ENCODE peak calls at places on chromosomes 16 and 17, in five cellular contexts. T is HT1080, B is stomach, N is fibroblast of pulmonary artery, H is globus pallidus. K is an unnamed sample.

GRCh38 chr17:14813649-14814048 is 451.5 kb downstream of the PMP22 start:
- DNase-seq in N (peak), T (no peak), H (peak), B (no peak), K (no peak)

GRCh38 chr16:63192969-63193368 is 1156.7 kb upstream of the CDH8 start:
- DNase-seq in H (no peak), B (no peak), T (no peak), N (no peak), K (no peak)

GRCh38 chr16:57284206-57284951 is at the start of gene PLLP:
- DNase-seq in N (no peak), B (peak), T (no peak), H (peak), K (no peak)

GRCh38 chr17:68570531-68570930 is 30.6 kb downstream of the FAM20A start:
- DNase-seq in B (no peak), H (no peak), T (no peak), N (no peak), K (no peak)

GRCh38 chr17:49460401-49460800 is 34.7 kb upstream of the NGFR start:
- DNase-seq in H (no peak), B (no peak), N (no peak), T (no peak), K (no peak)

GRCh38 chr17:45429338-45430005 is 3.2 kb downstream of the ARHGAP27 start:
- DNase-seq in H (no peak), N (no peak), T (no peak), B (peak), K (no peak)

GRCh38 chr17:73630531-73630930 is 13.7 kb downstream of the SDK2 start:
- DNase-seq in H (peak), N (no peak), B (no peak), T (no peak), K (no peak)

GRCh38 chr16:9311303-9311954 is 220.0 kb downstream of the HAPSTR1 start:
- DNase-seq in H (peak), N (no peak), T (peak), B (no peak), K (no peak)

GRCh38 chr17:31820691-31821435 is 38.2 kb downstream of the COPRS start:
- DNase-seq in T (peak), H (no peak), N (peak), B (no peak), K (no peak)

GRCh38 chr17:30586818-30587595 is 109.8 kb downstream of the GOSR1 start:
- DNase-seq in H (no peak), B (no peak), T (peak), N (peak), K (no peak)

GRCh38 chr17:38786372-38786771 is 13.0 kb downstream of the PIP4K2B start:
- DNase-seq in H (no peak), T (no peak), B (no peak), N (no peak), K (no peak)

GRCh38 chr17:30113213-30113612 is 3.4 kb upstream of the NSRP1 start:
- DNase-seq in B (peak), H (no peak), T (peak), N (peak), K (no peak)

GRCh38 chr17:11031787-11032186 is 193.9 kb upstream of the PIRT start:
- DNase-seq in T (peak), N (no peak), B (no peak), H (no peak), K (no peak)

K was measured in HCT116.